ENCODE peak calls at places on chromosomes 5 and 9, in ten cellular contexts. R, G, L, D, X, Q, T, M, N and Z are unnamed samples.

GRCh38 chr5:43305948-43306563 is 7.2 kb downstream of the HMGCS1 start:
- DNase-seq in Q (no peak), G (no peak), M (peak), N (peak), X (peak), T (no peak), D (no peak), R (no peak), L (peak), Z (peak)

GRCh38 chr5:55104036-55104767 is 1.8 kb downstream of the GZMA start:
- DNase-seq in L (no peak), G (no peak), N (no peak), Q (no peak), D (no peak), R (no peak), X (no peak), T (no peak), M (no peak), Z (no peak)

GRCh38 chr9:123998278-123998925 is 13.2 kb upstream of the LHX2 start:
- DNase-seq in Q (no peak), R (no peak), L (no peak), D (no peak), M (no peak), N (no peak), X (no peak), T (no peak), G (no peak), Z (no peak)

GRCh38 chr9:98808411-98808815 is 943 bp downstream of the GALNT12 start:
- DNase-seq in T (no peak), X (peak), Q (no peak), L (peak), G (no peak), N (no peak), R (peak), M (no peak), D (peak), Z (no peak)

GRCh38 chr5:180658774-180659564 is 9.6 kb upstream of the FLT4 start:
- DNase-seq in X (no peak), L (no peak), Q (no peak), G (no peak), T (no peak), M (no peak), N (no peak), D (no peak), R (no peak), Z (no peak)

GRCh38 chr9:110807956-110808598 is 139.5 kb downstream of the MUSK start:
- DNase-seq in Q (no peak), R (no peak), G (no peak), L (no peak), D (no peak), M (no peak), T (no peak), X (no peak), N (no peak), Z (no peak)

GRCh38 chr5:1704676-1705075 is 95.0 kb downstream of the MRPL36 start:
- DNase-seq in G (no peak), D (no peak), T (no peak), N (no peak), R (no peak), M (no peak), Q (no peak), L (no peak), X (no peak), Z (no peak)

GRCh38 chr9:86994231-86994630 is 46.9 kb upstream of the GAS1 start:
- DNase-seq in L (no peak), R (no peak), D (no peak), G (no peak), N (no peak), Q (no peak), X (no peak), T (no peak), M (no peak), Z (no peak)

GRCh38 chr5:10533218-10533617 is 30.7 kb upstream of the ANKRD33B start:
- DNase-seq in D (no peak), G (no peak), Q (no peak), T (no peak), M (no peak), X (no peak), R (no peak), L (no peak), N (no peak), Z (no peak)

GRCh38 chr9:105073147-105073546 is 145.2 kb upstream of the ABCA1 start:
- DNase-seq in T (no peak), G (no peak), X (no peak), M (no peak), Q (no peak), R (no peak), N (no peak), L (no peak), D (no peak), Z (no peak)

GRCh38 chr5:39040875-39041274 is 33.3 kb downstream of the RICTOR start:
- DNase-seq in L (no peak), T (no peak), X (no peak), N (no peak), M (no peak), R (peak), G (no peak), Q (no peak), D (no peak), Z (no peak)

GRCh38 chr5:73690015-73690414 is 64.0 kb downstream of the ARHGEF28 start:
- DNase-seq in Q (no peak), X (no peak), G (no peak), T (no peak), L (no peak), R (no peak), D (no peak), M (no peak), N (no peak), Z (no peak)

GRCh38 chr5:14873790-14874189 is 2.2 kb upstream of the ANKH start:
- DNase-seq in T (no peak), Q (no peak), D (no peak), R (no peak), L (no peak), X (no peak), M (no peak), N (no peak), G (no peak), Z (no peak)
- TF ChIP-seq POLR2A in T (no peak), Q (no peak), D (no peak), R (no peak), L (no peak), X (no peak), M (no peak), N (no peak), G (no peak), Z (no peak)

GRCh38 chr9:70043689-70044449 is at the start of gene MAMDC2:
- DNase-seq in L (no peak), X (no peak), N (no peak), M (peak), G (no peak), D (peak), T (no peak), Q (no peak), R (peak), Z (peak)
- TF ChIP-seq POLR2A in L (no peak), X (no peak), N (no peak), M (peak), G (no peak), D (peak), T (no peak), Q (no peak), R (peak), Z (peak)

GRCh38 chr9:113150670-113151591 is at the start of gene SLC31A2:
- DNase-seq in N (peak), R (peak), Q (peak), G (peak), L (peak), X (peak), T (peak), M (peak), D (peak), Z (peak)
- TF ChIP-seq POLR2A in N (peak), R (peak), Q (peak), G (peak), L (no peak), X (peak), T (no peak), M (peak), D (peak), Z (peak)

GRCh38 chr5:115625579-115626443 is at the start of gene TMED7:
- DNase-seq in M (peak), T (peak), L (peak), Q (peak), R (peak), X (peak), N (peak), G (peak), D (peak), Z (peak)
- TF ChIP-seq POLR2A in M (peak), T (peak), L (peak), Q (peak), R (peak), X (peak), N (peak), G (peak), D (peak), Z (peak)

GRCh38 chr5:137470111-137470920 is 28.8 kb downstream of the SPOCK1 start:
- DNase-seq in N (peak), T (no peak), G (peak), Q (no peak), L (no peak), R (no peak), X (no peak), D (no peak), M (peak), Z (peak)
- TF ChIP-seq POLR2A in N (no peak), T (no peak), G (no peak), Q (no peak), L (no peak), R (no peak), X (no peak), D (no peak), M (no peak), Z (no peak)

GRCh38 chr5:118918232-118918631 is 70.1 kb downstream of the DTWD2 start:
- DNase-seq in M (no peak), T (no peak), N (no peak), D (no peak), L (no peak), X (no peak), G (no peak), R (no peak), Q (no peak), Z (no peak)

GRCh38 chr5:118923295-118924005 is 64.9 kb downstream of the DTWD2 start:
- DNase-seq in R (no peak), M (no peak), X (peak), G (no peak), L (no peak), N (no peak), T (no peak), D (no peak), Q (no peak), Z (no peak)

GRCh38 chr5:118919016-118919415 is 69.3 kb downstream of the DTWD2 start:
- DNase-seq in L (no peak), N (no peak), X (no peak), T (no peak), Q (no peak), D (no peak), R (no peak), M (no peak), G (no peak), Z (no peak)

GRCh38 chr5:118924006-118924389 is 64.3 kb downstream of the DTWD2 start:
- DNase-seq in X (peak), L (no peak), N (no peak), G (no peak), M (no peak), Q (no peak), R (no peak), D (no peak), T (no peak), Z (no peak)

DNA sequence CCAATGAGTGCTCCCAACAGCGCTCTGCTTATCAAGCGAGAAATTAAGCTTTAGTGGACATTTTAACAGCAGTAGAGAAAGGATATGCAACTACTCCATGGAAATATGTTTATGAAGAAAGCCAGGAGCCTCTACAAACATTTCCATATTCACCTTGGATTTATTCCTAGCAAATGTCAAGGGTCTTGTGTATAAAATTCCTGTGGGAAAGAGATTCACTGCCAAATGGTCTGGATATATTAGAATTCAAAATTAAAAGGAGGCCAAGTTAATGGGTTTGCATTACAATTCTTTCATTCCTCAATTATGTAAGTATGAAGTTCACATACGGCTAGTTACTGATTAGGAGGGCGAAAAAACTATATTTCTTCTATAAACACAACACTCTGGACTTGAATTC is 66.4 kb downstream of the DTWD2 start:
- DNase-seq in L (no peak), Q (no peak), N (no peak), X (no peak), R (no peak), M (no peak), G (no peak), T (no peak), D (no peak), Z (no peak)
- TF ChIP-seq POLR2A in L (no peak), Q (no peak), N (no peak), X (no peak), R (no peak), M (no peak), G (no peak), T (no peak), D (no peak), Z (no peak)

DNA sequence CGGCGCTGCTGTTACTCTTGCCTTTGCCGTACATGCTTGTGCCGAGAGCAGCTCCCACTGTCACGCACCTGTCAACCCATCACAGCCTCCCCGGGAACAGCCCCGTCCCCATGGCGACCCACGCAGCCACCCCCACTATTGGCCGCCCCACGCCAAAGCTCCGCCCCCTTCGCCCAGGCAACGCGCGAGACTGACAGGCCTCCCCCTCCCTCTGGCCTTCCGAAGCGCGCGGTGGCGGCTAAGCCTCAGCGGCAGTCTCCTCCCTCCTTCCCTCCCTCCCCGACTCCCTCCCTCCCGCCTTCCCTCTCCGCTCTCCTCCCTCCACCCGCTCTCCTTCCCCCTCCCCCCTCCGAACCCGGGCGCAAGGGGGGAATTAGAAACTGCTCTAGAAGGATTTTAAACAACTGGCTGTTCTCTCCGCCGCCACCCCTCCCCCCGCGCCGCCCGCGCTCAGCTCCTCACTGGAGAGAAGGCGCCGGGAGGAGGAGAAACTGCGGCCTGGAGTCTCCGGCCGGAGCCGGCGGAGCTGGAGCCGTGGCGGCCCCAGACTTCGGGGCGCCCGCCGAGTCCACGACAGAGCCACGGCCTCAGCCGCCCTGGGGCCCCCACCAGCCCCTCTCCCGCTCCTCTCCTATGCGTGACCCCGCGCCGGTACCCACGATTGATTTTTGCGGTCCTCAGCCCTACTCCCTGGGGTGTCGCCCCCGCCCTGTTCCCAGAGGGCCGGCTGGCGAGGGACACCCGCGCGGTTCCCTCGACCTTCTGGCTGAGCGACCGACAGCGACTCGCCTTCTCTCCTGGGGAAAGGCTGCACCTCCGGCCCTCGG is at the start of gene SSBP2:
- DNase-seq in D (peak), G (peak), Q (peak), L (peak), N (peak), T (peak), R (peak), X (peak), M (peak), Z (peak)
- TF ChIP-seq POLR2A in D (peak), G (peak), Q (peak), L (peak), N (peak), T (no peak), R (peak), X (peak), M (peak), Z (peak)